ENCODE peak calls at places on chromosome 19, in seven cellular contexts. O, A, W, T, S, Q and B are unnamed samples.

GRCh38 chr19:33449799-33450198 is 71.8 kb downstream of the PEPD start:
- DNase-seq in O (no peak), T (no peak), Q (no peak), W (no peak), S (no peak), A (no peak), B (no peak)

GRCh38 chr19:58581227-58582141 is 8.3 kb upstream of the MZF1 start:
- DNase-seq in W (no peak), Q (peak), A (peak), S (peak), T (peak), O (peak), B (peak)

GRCh38 chr19:10998045-10998533 is 37.3 kb downstream of the SMARCA4 start:
- DNase-seq in A (no peak), Q (peak), T (no peak), O (no peak), S (no peak), W (no peak), B (no peak)

GRCh38 chr19:3142938-3143337 is 7.1 kb downstream of the GNA15 start:
- DNase-seq in A (no peak), T (no peak), W (no peak), Q (no peak), O (no peak), S (no peak), B (no peak)

GRCh38 chr19:1151917-1152601 is 22.0 kb downstream of the SBNO2 start:
- DNase-seq in S (no peak), Q (no peak), O (no peak), A (no peak), T (no peak), W (no peak), B (no peak)

GRCh38 chr19:46016426-46017094 is 6.3 kb downstream of the PGLYRP1 start:
- DNase-seq in S (peak), O (peak), W (peak), A (peak), Q (peak), T (no peak), B (peak)

GRCh38 chr19:379796-380195 is 29.2 kb downstream of the C2CD4C start:
- DNase-seq in T (no peak), A (no peak), O (no peak), Q (no peak), W (no peak), S (no peak), B (no peak)

GRCh38 chr19:56834564-56835375 is 5.8 kb downstream of the PEG3 start:
- DNase-seq in T (no peak), S (no peak), A (no peak), Q (no peak), W (no peak), O (no peak), B (no peak)

GRCh38 chr19:38384209-38385027 is 3.4 kb downstream of the GGN start:
- DNase-seq in A (peak), Q (peak), S (no peak), W (no peak), O (peak), T (no peak), B (peak)

GRCh38 chr19:1796395-1797142 is 15.5 kb downstream of the ATP8B3 start:
- DNase-seq in W (no peak), T (no peak), A (no peak), S (no peak), Q (no peak), O (no peak), B (no peak)

GRCh38 chr19:869245-870177 is 10.0 kb downstream of the CFD start:
- DNase-seq in T (no peak), A (no peak), Q (no peak), O (no peak), W (no peak), S (peak), B (no peak)

GRCh38 chr19:42606660-42607351 is 12.1 kb upstream of the CEACAM8 start:
- DNase-seq in O (peak), A (peak), T (peak), S (peak), Q (peak), W (no peak), B (peak)

GRCh38 chr19:39916236-39916635 is 18.2 kb downstream of the FCGBP start:
- DNase-seq in S (no peak), O (no peak), A (no peak), W (no peak), T (no peak), Q (no peak), B (no peak)

GRCh38 chr19:3146677-3147100 is 10.9 kb downstream of the GNA15 start:
- DNase-seq in S (no peak), W (no peak), Q (peak), A (peak), T (no peak), O (peak), B (peak)

GRCh38 chr19:56112313-56112709 is 8.8 kb downstream of the ZNF787 start:
- DNase-seq in S (no peak), A (no peak), O (no peak), W (no peak), T (no peak), Q (no peak), B (no peak)

GRCh38 chr19:51571599-51571998 is 516 bp downstream of the ZNF175 start:
- DNase-seq in Q (no peak), O (no peak), W (no peak), A (no peak), T (no peak), S (no peak), B (no peak)

GRCh38 chr19:33052352-33052972 is 12.2 kb downstream of the RHPN2 start:
- DNase-seq in A (no peak), S (no peak), T (no peak), O (no peak), W (no peak), Q (peak), B (no peak)

GRCh38 chr19:21585491-21585890 is 80.1 kb downstream of the ZNF429 start:
- DNase-seq in Q (no peak), A (no peak), W (no peak), T (no peak), O (no peak), S (no peak), B (no peak)

GRCh38 chr19:19276851-19277250 is 3.8 kb upstream of the TM6SF2 start:
- DNase-seq in T (no peak), S (no peak), W (no peak), A (no peak), O (no peak), Q (no peak), B (no peak)

GRCh38 chr19:39347332-39348227 is 5.4 kb downstream of the SAMD4B start:
- DNase-seq in T (no peak), O (peak), A (no peak), W (no peak), S (no peak), Q (no peak), B (no peak)

GRCh38 chr19:42403586-42403985 is 13.5 kb upstream of the CNFN start:
- DNase-seq in O (no peak), W (no peak), S (no peak), A (no peak), T (no peak), Q (no peak), B (no peak)

GRCh38 chr19:15195381-15195964 is 5.3 kb downstream of the NOTCH3 start:
- DNase-seq in Q (no peak), A (peak), S (no peak), W (no peak), T (no peak), O (no peak), B (peak)

GRCh38 chr19:42290523-42291436 is 11.2 kb upstream of the PRR19 start:
- DNase-seq in O (peak), S (no peak), Q (peak), T (no peak), W (no peak), A (no peak), B (no peak)

DNA sequence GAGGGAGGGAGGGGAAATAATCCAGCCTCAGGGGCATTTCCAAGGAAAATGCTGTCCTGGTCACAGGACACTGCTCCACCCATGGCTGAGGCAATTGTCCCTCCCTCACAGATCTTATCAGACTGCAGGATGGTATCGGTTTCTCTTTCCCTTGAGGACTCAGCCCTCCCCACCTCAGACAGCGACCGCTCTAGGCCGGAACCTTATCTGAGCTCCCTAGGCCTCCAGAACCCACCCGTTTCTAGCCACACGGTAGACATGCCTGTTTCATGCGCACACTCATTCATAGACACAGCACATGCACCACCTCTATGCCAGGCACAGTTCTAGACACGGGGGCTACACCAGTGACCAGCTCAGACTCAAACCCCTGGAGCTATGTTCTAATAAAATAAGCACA is 10.1 kb upstream of the IZUMO2 start:
- DNase-seq in S (no peak), O (no peak), Q (no peak), W (peak), A (peak), T (no peak), B (no peak)
- TF ChIP-seq SP1 in S (no peak), O (no peak), Q (no peak), W (no peak), A (no peak), T (no peak), B (no peak)

GRCh38 chr19:4657262-4657661 is 12.9 kb downstream of the MYDGF start:
- DNase-seq in T (no peak), S (no peak), W (no peak), A (no peak), O (no peak), Q (no peak), B (no peak)
- TF ChIP-seq SP1 in T (no peak), S (no peak), W (no peak), A (no peak), O (no peak), Q (no peak), B (no peak)

GRCh38 chr19:8206147-8207087 is 2.8 kb upstream of the CERS4 start:
- DNase-seq in W (no peak), A (no peak), Q (no peak), S (no peak), T (no peak), O (no peak), B (peak)
- TF ChIP-seq SP1 in W (no peak), A (no peak), Q (no peak), S (no peak), T (no peak), O (no peak), B (no peak)

GRCh38 chr19:31770220-31770619 is 421.0 kb upstream of the TSHZ3 start:
- DNase-seq in S (no peak), O (no peak), Q (no peak), W (no peak), T (no peak), A (no peak), B (no peak)
- TF ChIP-seq SP1 in S (no peak), O (no peak), Q (no peak), W (no peak), T (no peak), A (no peak), B (no peak)

DNA sequence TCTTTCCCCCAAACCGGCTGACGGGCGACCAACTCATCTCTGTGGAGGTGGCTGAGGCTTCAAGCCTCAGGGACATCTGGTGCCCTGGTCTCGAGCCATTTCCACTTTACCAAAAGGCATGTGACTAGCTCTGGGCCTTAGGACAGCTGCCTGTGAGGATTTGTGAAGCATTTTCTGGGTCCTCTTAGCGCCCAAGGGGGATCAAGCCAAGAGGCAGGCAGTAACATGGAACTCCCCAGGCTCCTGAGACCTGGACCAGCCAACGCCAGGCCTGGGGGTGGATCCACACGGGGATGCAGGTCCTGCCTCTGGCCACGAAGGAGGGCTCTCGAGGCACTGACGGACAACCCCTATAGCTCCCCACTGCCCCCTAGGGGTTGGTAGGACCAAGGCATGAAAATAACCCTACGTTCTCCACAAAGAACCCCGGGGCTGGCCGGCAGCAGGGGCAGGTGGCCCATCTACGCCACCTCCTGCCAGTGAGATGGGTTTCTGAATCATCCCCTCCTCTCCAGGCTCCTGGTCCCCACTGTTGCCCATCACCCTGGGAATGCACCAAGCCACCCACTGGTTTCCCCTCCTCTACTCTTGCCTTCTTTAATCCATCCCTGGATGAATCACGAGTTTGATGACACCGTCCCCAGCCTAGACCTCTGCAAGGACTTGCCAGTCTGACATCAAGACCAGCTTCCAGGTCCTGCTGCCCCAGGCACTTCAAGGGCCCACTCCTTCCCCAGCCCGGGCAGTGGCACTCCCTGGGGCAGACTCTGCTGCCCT is 7.0 kb upstream of the MYDGF start:
- DNase-seq in T (peak), S (peak), Q (peak), W (no peak), O (peak), A (peak), B (peak)
- TF ChIP-seq SP1 in T (peak), S (no peak), Q (no peak), W (no peak), O (no peak), A (no peak), B (no peak)

GRCh38 chr19:12294308-12295158 is at the start of gene ZNF44:
- DNase-seq in T (peak), Q (peak), S (peak), O (peak), W (peak), A (peak), B (peak)
- TF ChIP-seq SP1 in T (peak), Q (no peak), S (peak), O (peak), W (peak), A (no peak), B (peak)